ENCODE peak calls at places on chromosomes 13 and 19, in four cellular contexts. K is A549, X is K562, T is HepG2. M is an unnamed sample.
A peak's percentile ranks its signal among the peaks of the same experiment; 100 is the strongest.

GRCh38 chr19:40612831-40613668 is 11.9 kb downstream of the LTBP4 start:
- DNase-seq in K (peak; percentile 71), X (peak; percentile 89), T (no peak), M (peak; percentile 94)

GRCh38 chr19:2173841-2174577 is 10.3 kb downstream of the DOT1L start:
- DNase-seq in K (no peak), X (no peak), T (peak; percentile 52), M (no peak)

GRCh38 chr19:55690769-55691545 is 15.9 kb downstream of the EPN1 start:
- DNase-seq in K (no peak), X (no peak), T (no peak), M (no peak)

GRCh38 chr13:39596176-39596575 is 6.8 kb downstream of the LHFPL6 start:
- DNase-seq in K (no peak), X (no peak), T (no peak), M (no peak)

GRCh38 chr19:23896912-23897311 is 17.8 kb upstream of the ZNF726 start:
- DNase-seq in K (no peak), X (no peak), T (no peak), M (no peak)

GRCh38 chr13:70668983-70669382 is 560.7 kb upstream of the KLHL1 start:
- DNase-seq in K (no peak), X (no peak), T (peak; percentile 12), M (no peak)

GRCh38 chr13:104571890-104572229 is 1505.6 kb upstream of the SLC10A2 start:
- DNase-seq in K (no peak), X (no peak), T (no peak), M (no peak)

GRCh38 chr13:41746259-41746658 is 214.7 kb downstream of the VWA8 start:
- DNase-seq in K (no peak), X (no peak), T (no peak), M (no peak)

GRCh38 chr19:17184381-17184841 is 30.7 kb upstream of the USE1 start:
- DNase-seq in K (no peak), X (no peak), T (no peak), M (no peak)

GRCh38 chr13:61727714-61728275 is 312.1 kb upstream of the PCDH20 start:
- DNase-seq in K (no peak), X (no peak), T (no peak), M (no peak)

GRCh38 chr19:33712268-33712667 is 84.4 kb upstream of the KCTD15 start:
- DNase-seq in K (no peak), X (no peak), T (no peak), M (no peak)

GRCh38 chr13:113605461-113605860 is 20.9 kb downstream of the TFDP1 start:
- DNase-seq in K (no peak), X (no peak), T (no peak), M (no peak)

GRCh38 chr13:29193083-29193482 is 372.9 kb downstream of the MTUS2 start:
- DNase-seq in K (no peak), X (no peak), T (no peak), M (no peak)

GRCh38 chr13:29182216-29182615 is 362.1 kb downstream of the MTUS2 start:
- DNase-seq in K (no peak), X (no peak), T (no peak), M (no peak)

GRCh38 chr13:29190298-29190697 is 370.2 kb downstream of the MTUS2 start:
- DNase-seq in K (no peak), X (no peak), T (no peak), M (no peak)

GRCh38 chr13:29187584-29187983 is 367.4 kb downstream of the MTUS2 start:
- DNase-seq in K (no peak), X (no peak), T (no peak), M (no peak)
- TF ChIP-seq HMGXB4 in K (no peak), X (no peak), T (no peak), M (no peak)

DNA sequence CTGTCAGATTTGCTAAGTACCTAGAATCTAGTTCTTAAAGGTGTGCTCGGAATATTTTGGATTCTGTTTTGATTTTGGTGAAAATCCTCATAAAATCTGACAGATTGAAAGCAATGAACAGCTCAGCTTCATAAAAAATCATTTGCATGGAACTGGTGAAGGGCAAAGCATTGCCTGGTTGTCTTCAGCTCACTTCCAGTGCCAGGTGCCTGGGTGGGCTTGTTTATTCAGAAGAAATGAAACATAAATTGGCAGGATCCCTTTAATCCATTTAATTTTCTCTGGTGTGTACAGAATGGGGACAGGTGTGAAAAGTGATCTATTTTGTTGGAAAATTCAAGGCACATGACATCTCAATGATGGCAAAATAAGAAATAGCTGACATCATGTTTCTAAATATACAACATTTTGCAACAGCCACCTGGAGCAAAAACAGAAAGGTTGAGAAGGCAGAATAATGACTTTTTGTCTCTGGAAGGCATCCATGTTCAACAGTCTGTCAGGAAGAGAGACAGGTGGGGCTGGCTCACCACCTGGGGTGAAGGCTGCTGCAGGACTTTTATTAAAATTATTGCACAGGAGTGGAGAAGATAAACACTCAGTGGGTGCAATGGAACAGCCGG is 52.2 kb downstream of the RFC3 start:
- DNase-seq in K (no peak), X (no peak), T (no peak), M (no peak)
- TF ChIP-seq HMGXB4 in K (no peak), X (no peak), T (no peak), M (no peak)

GRCh38 chr19:52963229-52963760 is 614 bp upstream of the ZNF816 start:
- DNase-seq in K (no peak), X (no peak), T (peak; percentile 2), M (peak; percentile 40)
- TF ChIP-seq HMGXB4 in K (no peak), X (no peak), T (no peak), M (no peak)

DNA sequence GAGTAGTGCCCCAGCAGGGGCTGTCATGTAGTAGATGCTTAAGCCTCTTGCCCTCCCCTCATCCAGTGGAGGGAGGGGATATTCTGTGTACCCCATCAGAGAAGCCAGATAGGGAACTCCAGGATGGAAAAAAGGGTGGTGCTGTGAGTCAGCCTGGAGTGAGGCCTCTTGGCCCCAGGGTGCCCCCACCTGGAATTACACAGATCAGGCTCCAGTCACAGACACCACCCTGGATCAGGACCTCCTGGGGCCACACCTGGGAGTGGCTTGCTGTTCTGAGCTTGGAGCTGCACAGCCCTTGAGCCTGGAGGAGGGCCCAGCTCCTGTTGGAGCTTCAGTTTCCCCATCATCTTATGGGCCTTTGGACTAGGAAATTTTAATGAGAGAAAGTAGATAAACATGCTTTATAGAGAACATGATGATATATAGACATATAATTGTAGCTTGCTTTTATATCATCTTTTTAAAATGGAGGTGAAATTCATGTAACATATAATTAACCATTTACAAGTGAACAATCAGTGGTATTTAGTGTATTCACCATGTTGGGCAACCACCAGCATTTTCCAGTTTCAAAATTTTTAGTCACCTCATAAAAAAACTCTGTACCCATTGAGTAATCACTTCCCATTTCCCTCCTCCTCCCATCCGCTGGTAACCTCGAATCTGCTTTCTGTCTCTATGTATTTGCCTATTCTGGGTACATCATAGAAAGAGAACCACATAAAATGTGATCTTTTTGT is 24.6 kb downstream of the CYP4F22 start:
- DNase-seq in K (no peak), X (no peak), T (no peak), M (no peak)
- TF ChIP-seq HMGXB4 in K (no peak), X (no peak), T (no peak), M (no peak)

DNA sequence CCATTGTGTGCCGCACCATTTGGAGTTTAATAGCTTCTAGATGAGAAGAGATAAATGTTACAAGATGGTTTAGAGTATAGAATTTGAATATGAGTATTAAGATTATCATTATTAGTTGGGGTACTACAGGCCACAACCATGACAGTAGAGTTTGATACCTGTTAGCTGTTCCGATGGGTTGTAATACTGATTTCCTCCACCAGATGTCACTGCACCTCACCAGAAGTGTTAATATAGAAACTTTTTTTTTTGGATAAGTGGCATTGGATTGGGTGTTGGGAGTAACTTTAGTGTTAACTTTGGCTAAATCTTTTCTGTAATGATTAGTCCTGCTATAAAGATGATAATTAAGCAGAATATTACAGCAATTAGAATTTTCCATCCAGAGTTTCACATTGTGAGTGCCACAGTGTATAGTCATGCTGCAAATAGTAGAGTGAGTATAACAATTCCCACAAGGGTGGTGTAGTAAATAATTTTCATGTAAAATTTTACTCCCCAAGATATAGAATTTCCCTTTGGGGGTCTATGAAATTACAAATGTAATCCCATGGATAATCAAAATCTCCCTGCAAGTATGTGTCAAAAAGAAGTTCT is 56.3 kb downstream of the PSG3 start:
- DNase-seq in K (peak; percentile 54), X (peak; percentile 48), T (peak; percentile 5), M (peak; percentile 23)
- TF ChIP-seq HMGXB4 in K (no peak), X (no peak), T (no peak), M (no peak)

DNA sequence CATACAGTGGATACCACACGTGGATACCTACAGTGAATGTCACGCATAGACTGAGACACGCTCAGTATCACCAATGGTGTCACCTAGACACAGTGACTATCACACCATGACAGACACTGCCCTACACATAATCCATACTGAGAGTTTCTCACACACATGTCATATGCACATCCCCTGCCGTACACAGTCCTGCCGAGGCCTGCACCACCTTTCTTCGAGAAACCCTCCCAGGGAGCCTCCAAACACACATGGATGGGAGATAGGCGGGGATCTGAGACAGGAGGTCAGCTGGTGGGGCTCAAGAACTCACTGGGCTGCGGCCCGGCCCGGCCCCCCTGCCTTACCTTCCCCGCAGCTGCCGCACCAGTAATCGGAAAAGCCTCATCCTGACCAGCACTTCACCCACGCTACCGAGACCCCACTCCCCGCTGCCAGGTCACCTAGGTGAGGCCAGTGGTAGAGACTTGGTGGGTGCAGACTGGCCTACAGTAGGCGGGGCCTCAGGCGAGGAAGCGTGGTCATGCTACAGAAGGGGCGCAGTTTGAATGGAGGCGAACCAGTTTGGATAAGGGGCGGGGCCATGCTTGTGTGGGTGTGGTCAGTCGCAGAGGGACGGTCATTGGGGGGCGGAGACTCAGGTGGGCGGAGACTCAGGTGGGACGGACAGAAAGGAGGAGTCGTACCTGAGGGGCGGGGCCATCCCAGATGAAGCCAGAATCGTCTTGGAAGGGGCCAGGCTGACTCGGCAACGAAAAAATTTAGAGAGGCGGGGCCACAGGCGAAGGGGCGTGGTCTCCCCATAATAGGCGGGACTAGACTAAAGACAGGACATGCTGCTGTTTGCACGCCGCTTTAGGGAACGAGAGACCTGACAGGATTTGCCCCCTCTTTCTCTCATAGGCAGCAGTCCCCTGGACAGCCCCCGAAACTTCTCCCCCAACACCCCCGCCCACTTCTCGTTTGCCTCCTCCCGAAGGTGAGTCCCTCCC is 2.1 kb downstream of the MAST1 start:
- DNase-seq in K (no peak), X (peak; percentile 93), T (no peak), M (peak; percentile 100)
- TF ChIP-seq HMGXB4 in K (no peak), X (no peak), T (no peak), M (no peak)

GRCh38 chr13:98318263-98318878 is 141.3 kb upstream of the RNF113B start:
- DNase-seq in K (no peak), X (no peak), T (peak; percentile 35), M (no peak)

GRCh38 chr13:98315466-98315865 is 138.4 kb upstream of the RNF113B start:
- DNase-seq in K (no peak), X (no peak), T (no peak), M (no peak)

GRCh38 chr13:98313938-98314292 is 136.8 kb upstream of the RNF113B start:
- DNase-seq in K (no peak), X (no peak), T (no peak), M (no peak)

GRCh38 chr13:98317573-98318171 is 140.6 kb upstream of the RNF113B start:
- DNase-seq in K (no peak), X (no peak), T (no peak), M (no peak)

DNA sequence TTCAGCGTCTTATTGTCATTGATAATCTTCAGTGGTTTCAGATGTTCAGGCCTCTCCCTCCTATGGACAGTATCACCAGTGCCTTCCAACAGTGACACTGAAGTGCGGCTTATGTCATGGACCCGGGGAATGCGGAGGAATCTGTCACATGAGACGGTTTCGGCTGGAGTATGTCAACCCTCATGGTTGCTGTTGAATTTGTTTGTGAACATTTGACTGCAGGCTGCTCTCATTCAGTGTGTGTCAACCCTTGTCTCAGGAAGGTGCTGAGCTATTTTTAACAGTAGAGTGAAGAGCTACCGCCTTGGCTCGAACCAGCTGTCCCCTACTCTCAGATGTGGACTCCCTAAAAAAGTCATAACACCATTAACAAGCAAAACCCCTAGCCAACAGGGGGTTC is 138.8 kb upstream of the RNF113B start:
- DNase-seq in K (no peak), X (no peak), T (no peak), M (no peak)
- TF ChIP-seq HMGXB4 in K (no peak), X (no peak), T (no peak), M (no peak)